ENCODE peak calls at places on chromosome 6, in eight cellular contexts. V, E, D, N, R, H, J and O are unnamed samples.

GRCh38 chr6:142316791-142317368 is 15.1 kb downstream of the ADGRG6 start:
- DNase-seq in V (no peak), E (no peak), D (no peak), N (no peak), R (no peak), H (no peak), J (no peak), O (no peak)

GRCh38 chr6:125099211-125100017 is 54.2 kb upstream of the TPD52L1 start:
- DNase-seq in V (peak), E (no peak), D (peak), N (peak), R (no peak), H (no peak), J (no peak), O (peak)

GRCh38 chr6:13195826-13196225 is 132.5 kb downstream of the TBC1D7 start:
- DNase-seq in V (no peak), E (no peak), D (no peak), N (no peak), R (no peak), H (no peak), J (no peak), O (no peak)

GRCh38 chr6:116059713-116060571 is 749 bp downstream of the FRK start:
- DNase-seq in V (no peak), E (no peak), D (no peak), N (peak), R (no peak), H (no peak), J (no peak), O (no peak)

GRCh38 chr6:3991941-3992340 is 87.0 kb downstream of the FAM217A start:
- DNase-seq in V (no peak), E (no peak), D (no peak), N (no peak), R (no peak), H (no peak), J (no peak), O (no peak)

GRCh38 chr6:113082691-113083090 is 735.6 kb downstream of the RFPL4B start:
- DNase-seq in V (no peak), E (no peak), D (no peak), N (no peak), R (no peak), H (no peak), J (no peak), O (no peak)

GRCh38 chr6:73047801-73048200 is 177.5 kb downstream of the KHDC1L start:
- DNase-seq in V (no peak), E (no peak), D (no peak), N (no peak), R (no peak), H (no peak), J (no peak), O (no peak)

GRCh38 chr6:37877373-37878149 is 58.0 kb downstream of the ZFAND3 start:
- DNase-seq in V (no peak), E (no peak), D (no peak), N (no peak), R (no peak), H (no peak), J (no peak), O (no peak)